ENCODE peak calls at places on chromosomes 6 and 20, in four cellular contexts. W is WTC11, H is NCI-H82, T is AG08395. V is an unnamed sample.
A peak's percentile ranks its signal among the peaks of the same experiment; 100 is the strongest.

GRCh38 chr6:56833127-56833791 is 121.6 kb upstream of the BEND6 start:
- DNase-seq in W (no peak), H (no peak), T (no peak), V (no peak)

GRCh38 chr6:1856381-1856780 is 246.7 kb downstream of the FOXC1 start:
- DNase-seq in W (no peak), H (peak; percentile 47), T (no peak), V (no peak)

GRCh38 chr6:166752097-166752496 is 125.0 kb upstream of the RPS6KA2 start:
- DNase-seq in W (no peak), H (no peak), T (no peak), V (no peak)

GRCh38 chr20:36271639-36272546 is 34.2 kb upstream of the DLGAP4 start:
- DNase-seq in W (no peak), H (no peak), T (no peak), V (no peak)

GRCh38 chr6:128131036-128131435 is 230.2 kb upstream of the THEMIS start:
- DNase-seq in W (no peak), H (no peak), T (no peak), V (no peak)

GRCh38 chr6:27495386-27496135 is 22.7 kb upstream of the ZNF184 start:
- DNase-seq in W (peak; percentile 89), H (peak; percentile 83), T (peak; percentile 68), V (no peak)

GRCh38 chr20:34709836-34710567 is 5.9 kb downstream of the TP53INP2 start:
- DNase-seq in W (peak; percentile 59), H (no peak), T (peak; percentile 71), V (peak; percentile 92)

GRCh38 chr6:170368544-170368943 is 62.0 kb downstream of the FAM120B start:
- DNase-seq in W (no peak), H (no peak), T (no peak), V (no peak)

GRCh38 chr6:127484207-127484858 is 25.1 kb upstream of the KIAA0408 start:
- DNase-seq in W (no peak), H (no peak), T (peak; percentile 65), V (no peak)

V was measured in 8988T.